ENCODE peak calls at places on chromosomes 4 and X, in seven cellular contexts. I, O, F, T, W, B and H are unnamed samples.

GRCh38 chr4:39802005-39802404 is 104.1 kb downstream of the UBE2K start:
- DNase-seq in I (no peak), O (no peak), F (no peak), T (no peak), W (no peak), B (peak), H (no peak)

GRCh38 chr4:73375328-73375741 is 28.8 kb upstream of the ALB start:
- DNase-seq in I (no peak), O (no peak), F (no peak), T (no peak), W (no peak), B (no peak), H (no peak)

GRCh38 chr4:576991-577498 is 950 bp upstream of the TMEM271 start:
- DNase-seq in I (no peak), O (no peak), F (no peak), T (no peak), W (no peak), B (no peak), H (no peak)

GRCh38 chrX:9576059-9576458 is 111.2 kb downstream of the TBL1X start:
- DNase-seq in I (no peak), O (no peak), F (peak), T (no peak), W (no peak), B (no peak), H (no peak)

GRCh38 chr4:38663021-38663800 is 788 bp upstream of the KLF3 start:
- DNase-seq in I (peak), O (no peak), F (no peak), T (peak), W (peak), B (no peak), H (no peak)

GRCh38 chr4:25019501-25019900 is 11.2 kb downstream of the LGI2 start:
- DNase-seq in I (no peak), O (no peak), F (no peak), T (no peak), W (no peak), B (no peak), H (no peak)

GRCh38 chrX:123830309-123830708 is 29.5 kb upstream of the XIAP start:
- DNase-seq in I (no peak), O (peak), F (no peak), T (no peak), W (peak), B (no peak), H (no peak)

GRCh38 chrX:35380808-35381700 is 417.1 kb upstream of the MAGEB16 start:
- DNase-seq in I (peak), O (no peak), F (no peak), T (peak), W (no peak), B (peak), H (no peak)

GRCh38 chr4:26116057-26116456 is 202.0 kb downstream of the SMIM20 start:
- DNase-seq in I (no peak), O (no peak), F (no peak), T (no peak), W (peak), B (no peak), H (no peak)

GRCh38 chr4:106450249-106450648 is 81.7 kb upstream of the GIMD1 start:
- DNase-seq in I (no peak), O (no peak), F (no peak), T (no peak), W (no peak), B (peak), H (no peak)

GRCh38 chrX:155334486-155335316 is at the start of gene CLIC2:
- DNase-seq in I (peak), O (peak), F (peak), T (peak), W (peak), B (peak), H (no peak)

GRCh38 chrX:42385730-42386129 is 392.2 kb downstream of the PPP1R2C start:
- DNase-seq in I (no peak), O (no peak), F (no peak), T (no peak), W (no peak), B (no peak), H (no peak)

GRCh38 chrX:135632353-135632752 is 81.1 kb upstream of the CT45A1 start:
- DNase-seq in I (no peak), O (no peak), F (no peak), T (no peak), W (peak), B (no peak), H (no peak)

GRCh38 chrX:124502144-124502543 is 155.8 kb downstream of the SH2D1A start:
- DNase-seq in I (no peak), O (no peak), F (no peak), T (no peak), W (no peak), B (no peak), H (no peak)

GRCh38 chrX:2484721-2485459 is 15.9 kb downstream of the DHRSX start:
- DNase-seq in I (no peak), O (no peak), F (no peak), T (no peak), W (no peak), B (peak), H (no peak)

GRCh38 chr4:38782452-38783108 is at the start of gene TLR10:
- DNase-seq in I (peak), O (no peak), F (no peak), T (peak), W (peak), B (peak), H (no peak)

GRCh38 chr4:40579983-40580382 is 49.7 kb downstream of the RBM47 start:
- DNase-seq in I (no peak), O (no peak), F (no peak), T (no peak), W (peak), B (peak), H (no peak)

GRCh38 chr4:158535130-158535614 is 13.5 kb downstream of the RXFP1 start:
- DNase-seq in I (no peak), O (no peak), F (no peak), T (no peak), W (peak), B (peak), H (no peak)